ENCODE peak calls at places on chromosome X, in eight cellular contexts. X is uterus, M is AG10803, K is Peyer's patch, A is K562, J is AG09309, U is tibial nerve, G is IMR-90. D is an unnamed sample.

GRCh38 chrX:125205084-125205917 is 114.4 kb upstream of the TEX13C start:
- DNase-seq in U (peak), G (no peak), X (peak), J (no peak), A (no peak), K (no peak), M (peak), D (peak)

GRCh38 chrX:41922125-41922521 is 1.2 kb downstream of the CASK start:
- DNase-seq in X (no peak), A (no peak), K (no peak), U (no peak), J (no peak), M (peak), G (peak), D (no peak)

GRCh38 chrX:120299928-120300327 is 11.3 kb downstream of the TMEM255A start:
- DNase-seq in K (no peak), X (no peak), U (no peak), G (no peak), M (no peak), A (no peak), J (no peak), D (no peak)

GRCh38 chrX:10177620-10178019 is 20.8 kb downstream of the CLCN4 start:
- DNase-seq in A (no peak), X (no peak), G (peak), U (no peak), K (no peak), J (no peak), M (peak), D (no peak)

GRCh38 chrX:270848-271367 is 10.3 kb upstream of the PLCXD1 start:
- DNase-seq in A (no peak), J (no peak), G (no peak), X (no peak), M (no peak), U (no peak), K (peak), D (no peak)

GRCh38 chrX:107324493-107325310 is 118.3 kb downstream of the DNAAF6 start:
- DNase-seq in U (no peak), K (no peak), A (peak), X (no peak), J (no peak), G (peak), M (no peak), D (no peak)

GRCh38 chrX:29903365-29903764 is 312.0 kb upstream of the MAGEB2 start:
- DNase-seq in K (no peak), A (no peak), X (no peak), M (peak), U (no peak), G (peak), J (no peak), D (no peak)

GRCh38 chrX:111928457-111928856 is 52.5 kb downstream of the TRPC5OS start:
- DNase-seq in A (no peak), G (no peak), M (no peak), K (no peak), J (no peak), U (no peak), X (no peak), D (no peak)

GRCh38 chrX:67780694-67781109 is 236.9 kb downstream of the AR start:
- DNase-seq in K (no peak), A (no peak), U (peak), X (peak), M (peak), J (peak), G (peak), D (no peak)

GRCh38 chrX:67779099-67779498 is 235.3 kb downstream of the AR start:
- DNase-seq in U (no peak), M (no peak), X (no peak), J (no peak), A (no peak), G (no peak), K (no peak), D (no peak)

GRCh38 chrX:67777148-67777547 is 233.3 kb downstream of the AR start:
- DNase-seq in X (no peak), J (no peak), M (no peak), G (no peak), A (no peak), U (no peak), K (no peak), D (no peak)

GRCh38 chrX:67784712-67785111 is 240.9 kb downstream of the AR start:
- DNase-seq in K (no peak), J (no peak), M (no peak), X (no peak), G (no peak), A (no peak), U (no peak), D (no peak)

DNA sequence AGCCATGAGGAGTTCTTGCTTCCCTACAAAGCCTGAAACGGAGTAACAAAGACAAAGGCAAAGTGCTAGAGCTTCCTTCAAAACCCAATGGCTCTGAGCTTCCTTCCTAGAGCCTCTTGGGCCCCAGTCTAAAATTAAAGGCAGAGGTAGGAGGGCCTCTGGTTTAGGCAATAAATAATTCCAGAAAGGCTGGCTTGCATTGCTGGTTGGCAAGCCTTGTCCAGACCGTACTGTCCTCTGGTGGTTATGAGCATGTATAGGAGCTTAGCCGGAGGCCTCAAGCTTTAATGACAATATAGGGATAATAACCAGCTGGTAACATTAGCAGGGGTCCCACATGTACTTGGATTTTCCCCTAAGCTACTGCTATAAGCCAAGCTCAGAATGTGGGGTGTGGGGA is 237.3 kb downstream of the AR start:
- DNase-seq in G (no peak), K (no peak), U (no peak), A (no peak), J (no peak), M (no peak), X (peak), D (no peak)
- TF ChIP-seq CTCF in G (no peak), K (no peak), U (no peak), A (no peak), J (peak), M (peak), X (peak), D (no peak)

GRCh38 chrX:131821945-131822622 is 201.0 kb upstream of the STK26 start:
- DNase-seq in K (peak), M (no peak), A (no peak), X (peak), G (peak), U (no peak), J (peak), D (peak)
- TF ChIP-seq CTCF in K (no peak), M (no peak), A (no peak), X (peak), G (peak), U (no peak), J (peak), D (peak)

DNA sequence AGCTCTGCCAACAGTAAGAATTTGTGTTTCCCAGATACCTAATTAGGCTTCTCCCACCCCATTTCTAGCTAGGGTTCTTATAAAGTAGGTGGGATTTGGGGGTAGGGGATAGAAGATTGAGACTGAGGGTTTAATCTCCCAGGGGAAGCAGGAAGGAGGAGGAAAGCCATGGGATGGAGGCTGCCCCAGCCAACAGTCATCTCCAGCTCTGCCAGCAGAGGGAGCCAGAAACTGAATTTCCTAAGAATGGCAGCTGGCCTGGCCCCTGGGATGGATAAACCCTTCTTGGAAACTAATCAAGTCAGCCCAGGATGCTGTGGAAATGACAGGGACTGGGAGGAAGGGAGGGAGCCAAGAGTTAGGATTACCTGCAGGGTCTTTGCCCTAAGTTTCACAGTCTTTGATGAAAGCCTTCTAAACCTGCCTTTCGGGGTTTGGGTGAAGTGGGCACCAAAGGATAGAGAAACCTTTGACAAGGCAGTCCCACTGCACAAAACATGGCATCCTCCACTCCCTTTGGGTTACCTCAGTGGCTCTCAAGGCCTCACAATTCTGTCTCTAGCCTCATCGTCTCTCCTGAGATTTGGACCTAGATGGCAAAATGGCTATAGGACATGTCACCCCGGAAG is 6.7 kb upstream of the ERCC6L start:
- DNase-seq in G (peak), J (no peak), K (peak), M (peak), A (peak), U (no peak), X (no peak), D (peak)
- TF ChIP-seq CTCF in G (peak), J (peak), K (peak), M (peak), A (peak), U (peak), X (peak), D (peak)

GRCh38 chrX:72021975-72022374 is 109.7 kb downstream of the RTL5 start:
- DNase-seq in M (no peak), K (no peak), G (no peak), U (no peak), J (no peak), X (no peak), A (peak), D (peak)
- TF ChIP-seq CTCF in M (peak), K (no peak), G (peak), U (peak), J (peak), X (no peak), A (peak), D (peak)

D was measured in GM13977.